ENCODE peak calls at places on chromosomes 4 and X, in nine cellular contexts. P is HepG2; A is fibroblast of villous mesenchyme; S is DND-41; O is A673; K is BE2C; T is heart right ventricle; N is naive thymus-derived CD4-positive, alpha-beta T cell; Z is tibial artery. E is an unnamed sample.

GRCh38 chr4:156961241-156962068 is 10.1 kb downstream of the PDGFC start:
- DNase-seq in N (no peak), O (no peak), T (no peak), Z (no peak), A (no peak), P (no peak), S (no peak), K (no peak), E (no peak)

GRCh38 chr4:149885896-149886295 is 70.3 kb upstream of the IQCM start:
- DNase-seq in K (no peak), A (peak; percentile 58), O (no peak), Z (no peak), P (no peak), N (no peak), S (no peak), T (no peak), E (no peak)

GRCh38 chrX:152821145-152821765 is 9.3 kb downstream of the CETN2 start:
- DNase-seq in A (peak; percentile 42), K (peak; percentile 66), T (no peak), P (peak; percentile 23), S (peak; percentile 31), Z (no peak), O (peak; percentile 51), N (no peak), E (no peak)

GRCh38 chr4:174604198-174604597 is 81.9 kb upstream of the HPGD start:
- DNase-seq in K (no peak), T (no peak), Z (no peak), P (no peak), A (peak; percentile 73), S (no peak), N (no peak), O (peak; percentile 5), E (peak; percentile 18)

GRCh38 chr4:41957634-41958033 is 22.4 kb downstream of the TMEM33 start:
- DNase-seq in K (no peak), P (peak; percentile 27), N (no peak), S (peak; percentile 18), Z (no peak), T (no peak), O (peak; percentile 55), A (peak; percentile 23), E (peak; percentile 50)

GRCh38 chr4:114677346-114677979 is 78.9 kb downstream of the UGT8 start:
- DNase-seq in S (no peak), O (no peak), A (no peak), T (no peak), P (no peak), Z (no peak), K (no peak), N (no peak), E (no peak)

GRCh38 chrX:24498975-24499374 is 33.9 kb downstream of the PDK3 start:
- DNase-seq in S (no peak), N (no peak), K (no peak), Z (no peak), T (no peak), O (no peak), A (peak; percentile 23), P (no peak), E (no peak)

GRCh38 chrX:96752776-96753175 is 68.1 kb downstream of the DIAPH2 start:
- DNase-seq in N (no peak), T (no peak), O (no peak), S (no peak), Z (no peak), P (no peak), K (no peak), A (no peak), E (no peak)

GRCh38 chrX:23980063-23980462 is 46.9 kb downstream of the KLHL15 start:
- DNase-seq in K (no peak), P (no peak), N (no peak), S (no peak), T (no peak), Z (no peak), O (no peak), A (no peak), E (no peak)

GRCh38 chrX:45191820-45192409 is 8.8 kb downstream of the DIPK2B start:
- DNase-seq in K (no peak), S (no peak), P (no peak), T (peak; percentile 11), N (no peak), Z (no peak), A (no peak), O (no peak), E (no peak)

GRCh38 chr4:78426972-78427371 is 124.6 kb upstream of the ANXA3 start:
- DNase-seq in T (no peak), N (no peak), Z (no peak), O (no peak), S (no peak), A (no peak), P (peak; percentile 13), K (no peak), E (no peak)

GRCh38 chrX:153873282-153874090 is 12.5 kb downstream of the L1CAM start:
- DNase-seq in A (no peak), S (no peak), T (no peak), O (no peak), K (peak; percentile 93), Z (no peak), N (no peak), P (no peak), E (no peak)

GRCh38 chrX:153871451-153871850 is 14.5 kb downstream of the L1CAM start:
- DNase-seq in P (no peak), S (no peak), N (no peak), T (no peak), Z (no peak), A (no peak), O (no peak), K (no peak), E (no peak)

GRCh38 chrX:153874091-153874365 is 11.9 kb downstream of the L1CAM start:
- DNase-seq in K (no peak), T (no peak), Z (no peak), P (no peak), N (no peak), S (no peak), A (no peak), O (no peak), E (no peak)

GRCh38 chrX:153870791-153871360 is 15.1 kb downstream of the L1CAM start:
- DNase-seq in K (no peak), T (no peak), P (no peak), O (no peak), S (no peak), A (no peak), Z (no peak), N (no peak), E (no peak)

GRCh38 chrX:153871946-153872878 is 13.8 kb downstream of the L1CAM start:
- DNase-seq in A (no peak), O (no peak), P (no peak), S (no peak), K (no peak), T (no peak), Z (no peak), N (no peak), E (no peak)
- H3K4me3 ChIP-seq in A (no peak overlapping the region), O (no peak overlapping the region), P (no peak overlapping the region), S (no peak overlapping the region), K (peak overlapping the region; percentile 41), T (no peak overlapping the region), Z (no peak overlapping the region), N (no peak overlapping the region), E (no peak overlapping the region)

GRCh38 chr4:106294062-106294461 is 21.9 kb downstream of the TBCK start:
- DNase-seq in K (no peak), P (no peak), A (no peak), O (no peak), N (no peak), T (no peak), Z (no peak), S (no peak), E (no peak)
- H3K4me3 ChIP-seq in K (no peak overlapping the region), P (no peak overlapping the region), A (no peak overlapping the region), O (no peak overlapping the region), N (no peak overlapping the region), T (no peak overlapping the region), Z (no peak overlapping the region), S (no peak overlapping the region), E (no peak overlapping the region)

GRCh38 chrX:130174937-130175336 is 3.2 kb downstream of the RAB33A start:
- DNase-seq in O (no peak), N (no peak), K (no peak), A (no peak), P (no peak), T (no peak), Z (no peak), S (no peak), E (no peak)

GRCh38 chrX:130173190-130173895 is 1.6 kb downstream of the RAB33A start:
- DNase-seq in K (no peak), N (no peak), O (no peak), T (peak; percentile 32), S (peak; percentile 15), Z (peak; percentile 79), P (no peak), A (peak; percentile 90), E (no peak)

GRCh38 chrX:130176354-130176776 is 4.6 kb downstream of the RAB33A start:
- DNase-seq in A (no peak), P (no peak), S (no peak), N (no peak), K (no peak), T (no peak), Z (no peak), O (no peak), E (no peak)

GRCh38 chrX:130172127-130172834 is 519 bp downstream of the RAB33A start:
- DNase-seq in N (no peak), P (no peak), Z (no peak), S (no peak), T (no peak), A (no peak), K (peak; percentile 13), O (no peak), E (no peak)

DNA sequence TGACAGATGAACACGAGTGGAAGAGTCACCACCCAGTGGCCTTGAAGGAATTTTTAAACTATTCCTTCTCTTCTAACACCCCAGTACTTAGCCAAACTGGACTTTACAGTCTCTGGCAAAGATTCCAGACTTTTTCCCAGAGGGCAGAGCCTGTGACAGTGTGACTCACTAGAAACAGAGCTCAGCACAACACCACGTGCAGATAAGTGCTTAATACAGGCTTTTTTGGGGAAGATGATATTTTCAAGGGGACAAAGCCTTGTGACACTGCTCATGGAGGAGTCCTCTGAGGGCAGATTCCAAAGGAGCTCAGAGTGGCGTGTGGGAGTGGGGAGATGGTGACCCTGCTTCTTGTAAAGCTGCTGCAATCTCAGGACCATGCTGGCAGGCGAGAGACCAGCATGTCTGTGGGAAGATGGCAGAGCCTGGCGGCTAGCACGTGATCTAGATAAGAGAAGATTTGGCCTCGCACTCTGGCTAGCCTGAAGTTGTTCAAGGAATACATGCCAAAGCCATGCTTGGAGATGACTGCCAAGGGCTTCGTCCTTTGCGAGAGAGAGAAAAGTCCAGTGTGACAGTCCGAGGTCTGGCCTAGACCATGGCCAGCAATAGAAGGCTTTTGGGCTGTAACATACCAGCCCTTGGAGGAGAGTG is 2.4 kb downstream of the RAB33A start:
- DNase-seq in K (peak; percentile 52), N (no peak), P (no peak), Z (peak; percentile 66), O (no peak), A (peak; percentile 90), S (no peak), T (peak; percentile 38), E (no peak)
- H3K4me3 ChIP-seq in K (peak overlapping the region; percentile 82), N (peak overlapping the region; percentile 82), P (no peak overlapping the region), Z (no peak overlapping the region), O (no peak overlapping the region), A (no peak overlapping the region), S (peak overlapping the region; percentile 91), T (no peak overlapping the region), E (no peak overlapping the region)

DNA sequence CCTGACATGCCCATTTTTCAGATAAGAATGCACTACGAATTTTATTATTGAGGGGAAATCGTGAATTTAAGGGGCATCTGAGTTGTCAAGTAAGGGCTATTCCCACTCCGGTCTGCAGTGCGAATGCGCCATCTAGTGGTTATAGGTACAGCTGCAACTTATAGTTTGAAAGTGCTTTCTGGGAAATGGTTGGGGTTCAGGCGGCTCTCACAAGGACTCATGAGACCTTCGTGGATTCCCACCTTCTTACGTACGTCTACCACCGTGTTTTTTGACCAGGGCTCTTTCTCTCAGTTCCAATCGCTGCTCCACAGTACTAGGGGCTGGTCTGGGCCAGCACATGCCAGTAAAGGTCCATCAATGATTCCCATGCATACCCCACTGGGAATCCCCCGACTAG is 12.3 kb downstream of the MSL3 start:
- DNase-seq in A (peak; percentile 59), Z (no peak), K (peak; percentile 8), T (no peak), S (peak; percentile 38), P (peak; percentile 23), N (no peak), O (peak; percentile 68), E (peak; percentile 49)
- H3K4me3 ChIP-seq in A (no peak overlapping the region), Z (no peak overlapping the region), K (no peak overlapping the region), T (no peak overlapping the region), S (no peak overlapping the region), P (no peak overlapping the region), N (no peak overlapping the region), O (no peak overlapping the region), E (no peak overlapping the region)